ENCODE peak calls at places on chromosome 1, in nine cellular contexts. N, E, O, Q, D, X, W, G and I are unnamed samples.
A peak's percentile ranks its signal among the peaks of the same experiment; 100 is the strongest.

GRCh38 chr1:81682490-81682889 is 118.2 kb upstream of the ADGRL2 start:
- DNase-seq in Q (no peak), O (peak; percentile 68), X (peak; percentile 65), E (no peak), G (no peak), W (no peak), D (no peak), N (no peak), I (no peak)

GRCh38 chr1:108000620-108001105 is 35.7 kb upstream of the VAV3 start:
- DNase-seq in G (no peak), D (peak; percentile 29), E (no peak), W (no peak), O (peak; percentile 81), Q (no peak), N (no peak), X (peak; percentile 82), I (no peak)

GRCh38 chr1:110114173-110114572 is 1.9 kb downstream of the UBL4B start:
- DNase-seq in G (no peak), W (no peak), O (no peak), D (no peak), X (no peak), E (no peak), Q (no peak), N (no peak), I (no peak)

GRCh38 chr1:1063945-1064831 is 9.9 kb downstream of the RNF223 start:
- DNase-seq in Q (peak; percentile 88), N (peak; percentile 91), O (peak; percentile 85), G (peak; percentile 12), X (peak; percentile 87), D (peak; percentile 54), E (peak; percentile 78), W (peak; percentile 72), I (peak; percentile 66)

GRCh38 chr1:12080156-12080555 is 17.1 kb downstream of the TNFRSF8 start:
- DNase-seq in N (no peak), O (no peak), W (no peak), X (no peak), D (no peak), E (no peak), G (no peak), Q (no peak), I (no peak)

GRCh38 chr1:168335500-168335899 is 54.8 kb downstream of the TBX19 start:
- DNase-seq in O (no peak), W (no peak), Q (no peak), D (no peak), N (no peak), E (no peak), X (no peak), G (no peak), I (no peak)

GRCh38 chr1:16967095-16967567 is 13.3 kb downstream of the MFAP2 start:
- DNase-seq in O (peak; percentile 84), N (no peak), Q (no peak), E (no peak), D (no peak), G (no peak), W (no peak), X (peak; percentile 66), I (no peak)

GRCh38 chr1:87370519-87370918 is 41.8 kb downstream of the LMO4 start:
- DNase-seq in X (no peak), G (no peak), Q (no peak), E (no peak), D (no peak), N (no peak), O (no peak), W (no peak), I (no peak)

GRCh38 chr1:7646981-7647901 is 123.9 kb upstream of the VAMP3 start:
- DNase-seq in E (peak; percentile 81), X (peak; percentile 31), G (peak; percentile 54), Q (peak; percentile 59), N (peak; percentile 41), D (peak; percentile 76), O (peak; percentile 38), W (peak; percentile 49), I (peak; percentile 57)

GRCh38 chr1:36150296-36151132 is 1.2 kb upstream of the TRAPPC3 start:
- DNase-seq in W (peak; percentile 82), O (peak; percentile 98), D (peak; percentile 94), X (peak; percentile 96), Q (peak; percentile 60), N (peak; percentile 80), E (peak; percentile 64), G (peak; percentile 71), I (peak; percentile 40)

GRCh38 chr1:55000110-55000815 is 1.5 kb downstream of the BSND start:
- DNase-seq in G (no peak), D (no peak), Q (no peak), X (no peak), W (no peak), O (no peak), E (no peak), N (no peak), I (no peak)

GRCh38 chr1:166379447-166379846 is 212.6 kb upstream of the FAM78B start:
- DNase-seq in X (no peak), N (no peak), O (no peak), Q (no peak), G (no peak), D (no peak), E (no peak), W (no peak), I (no peak)